ENCODE peak calls at places on chromosome 9, in four cellular contexts. X is HCT116, C is HepG2, B is H1. E is an unnamed sample.

GRCh38 chr9:6272229-6272597 is 56.0 kb upstream of the TPD52L3 start:
- DNase-seq in X (no peak), C (peak), B (no peak), E (no peak)

GRCh38 chr9:91844170-91844569 is 105.9 kb downstream of the ROR2 start:
- DNase-seq in B (no peak), C (no peak), X (no peak), E (no peak)

GRCh38 chr9:133160742-133161541 is 2.8 kb downstream of the GBGT1 start:
- DNase-seq in C (peak), B (no peak), X (peak), E (peak)

GRCh38 chr9:79969383-79969782 is 397.6 kb downstream of the TLE4 start:
- DNase-seq in X (no peak), B (no peak), C (no peak), E (no peak)

GRCh38 chr9:92438900-92439526 is 14.7 kb upstream of the OMD start:
- DNase-seq in B (no peak), X (peak), C (no peak), E (no peak)

GRCh38 chr9:129891519-129891918 is 56.3 kb downstream of the USP20 start:
- DNase-seq in C (no peak), B (no peak), X (no peak), E (no peak)

GRCh38 chr9:123157216-123157615 is 111.2 kb downstream of the STRBP start:
- DNase-seq in B (no peak), C (no peak), X (no peak), E (no peak)

GRCh38 chr9:117374076-117374740 is 40.6 kb downstream of the ASTN2 start:
- DNase-seq in X (no peak), B (no peak), C (no peak), E (no peak)

GRCh38 chr9:98341157-98342102 is 86.0 kb upstream of the TBC1D2 start:
- DNase-seq in X (no peak), C (no peak), B (no peak), E (peak)

GRCh38 chr9:28135571-28135970 is 562.3 kb upstream of the C9orf72 start:
- DNase-seq in X (no peak), C (no peak), B (no peak), E (no peak)

GRCh38 chr9:123089040-123089439 is 55.6 kb downstream of the GPR21 start:
- DNase-seq in X (no peak), C (no peak), B (no peak), E (no peak)

GRCh38 chr9:81560851-81561732 is 128.3 kb downstream of the TLE1 start:
- DNase-seq in C (no peak), B (no peak), X (no peak), E (no peak)

GRCh38 chr9:121924700-121925099 is 168.4 kb downstream of the TTLL11 start:
- DNase-seq in B (no peak), X (no peak), C (no peak), E (no peak)

GRCh38 chr9:69120380-69121154 is 53.5 kb upstream of the TJP2 start:
- DNase-seq in B (peak), X (peak), C (peak), E (no peak)

GRCh38 chr9:127013597-127013996 is 99.0 kb downstream of the RALGPS1 start:
- DNase-seq in C (no peak), B (no peak), X (no peak), E (no peak)

GRCh38 chr9:121568541-121569265 is 69.1 kb upstream of the GGTA1 start:
- DNase-seq in X (no peak), B (no peak), C (no peak), E (no peak)

GRCh38 chr9:114906922-114907571 is 23.3 kb downstream of the TNFSF8 start:
- DNase-seq in B (peak), C (peak), X (peak), E (no peak)

GRCh38 chr9:121499427-121500164 is at the start of gene GGTA1:
- DNase-seq in X (no peak), B (no peak), C (no peak), E (peak)

GRCh38 chr9:111399211-111399739 is 69.3 kb upstream of the OR2K2 start:
- DNase-seq in X (no peak), C (no peak), B (no peak), E (no peak)

GRCh38 chr9:126166291-126166690 is 160.3 kb upstream of the MVB12B start:
- DNase-seq in B (no peak), X (no peak), C (no peak), E (no peak)

GRCh38 chr9:105632807-105633206 is 29.4 kb upstream of the TAL2 start:
- DNase-seq in C (no peak), X (no peak), B (no peak), E (no peak)

GRCh38 chr9:37392272-37392671 is 30.2 kb upstream of the GRHPR start:
- DNase-seq in C (no peak), B (no peak), X (no peak), E (peak)

GRCh38 chr9:125785187-125785840 is 38.1 kb downstream of the PBX3 start:
- DNase-seq in B (no peak), C (peak), X (no peak), E (no peak)

GRCh38 chr9:99628843-99629242 is 192.8 kb upstream of the NR4A3 start:
- DNase-seq in C (no peak), X (no peak), B (no peak), E (no peak)

GRCh38 chr9:33263936-33264472 is 504 bp downstream of the BAG1 start:
- DNase-seq in C (peak), X (no peak), B (no peak), E (no peak)

GRCh38 chr9:37215456-37216229 is 95.3 kb downstream of the ZCCHC7 start:
- DNase-seq in X (no peak), B (no peak), C (no peak), E (no peak)

DNA sequence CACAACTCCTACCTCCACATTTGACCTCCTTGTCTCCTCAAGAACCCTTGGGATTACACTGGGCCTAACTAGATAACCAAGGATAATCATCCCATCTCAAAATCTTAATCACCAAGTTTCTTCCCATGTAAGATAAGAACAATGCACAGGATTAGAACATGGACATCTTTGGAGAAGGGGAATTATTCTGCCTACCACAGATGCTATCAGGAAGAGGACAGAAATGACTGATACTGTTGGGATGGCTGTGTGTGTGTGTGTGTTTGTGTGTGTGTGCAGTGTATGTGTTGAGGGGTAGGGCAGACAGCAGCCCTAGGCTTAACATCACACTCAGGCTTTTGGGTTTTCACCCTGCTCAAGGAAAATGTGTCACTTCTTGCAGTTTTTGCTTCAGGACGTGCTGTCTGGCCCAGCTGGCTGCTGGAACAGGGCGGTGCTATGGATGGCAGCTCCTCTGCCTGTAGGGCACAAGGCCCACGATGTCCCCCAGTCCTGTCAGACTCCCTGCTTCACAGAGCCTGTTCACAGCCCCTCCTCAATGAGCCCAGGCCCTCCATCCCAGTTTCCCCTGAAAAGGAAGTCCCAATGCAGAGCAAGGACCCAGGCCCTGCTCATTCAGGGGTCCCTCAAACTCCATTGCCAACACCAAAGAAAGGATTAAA is 7.7 kb downstream of the CA9 start:
- DNase-seq in X (no peak), B (no peak), C (no peak), E (no peak)
- TF ChIP-seq FOSL1 in X (no peak), B (no peak), C (no peak), E (no peak)

GRCh38 chr9:134412298-134412711 is 86.0 kb downstream of the RXRA start:
- DNase-seq in B (no peak), C (no peak), X (no peak), E (no peak)
- TF ChIP-seq FOSL1 in B (no peak), C (no peak), X (no peak), E (no peak)

DNA sequence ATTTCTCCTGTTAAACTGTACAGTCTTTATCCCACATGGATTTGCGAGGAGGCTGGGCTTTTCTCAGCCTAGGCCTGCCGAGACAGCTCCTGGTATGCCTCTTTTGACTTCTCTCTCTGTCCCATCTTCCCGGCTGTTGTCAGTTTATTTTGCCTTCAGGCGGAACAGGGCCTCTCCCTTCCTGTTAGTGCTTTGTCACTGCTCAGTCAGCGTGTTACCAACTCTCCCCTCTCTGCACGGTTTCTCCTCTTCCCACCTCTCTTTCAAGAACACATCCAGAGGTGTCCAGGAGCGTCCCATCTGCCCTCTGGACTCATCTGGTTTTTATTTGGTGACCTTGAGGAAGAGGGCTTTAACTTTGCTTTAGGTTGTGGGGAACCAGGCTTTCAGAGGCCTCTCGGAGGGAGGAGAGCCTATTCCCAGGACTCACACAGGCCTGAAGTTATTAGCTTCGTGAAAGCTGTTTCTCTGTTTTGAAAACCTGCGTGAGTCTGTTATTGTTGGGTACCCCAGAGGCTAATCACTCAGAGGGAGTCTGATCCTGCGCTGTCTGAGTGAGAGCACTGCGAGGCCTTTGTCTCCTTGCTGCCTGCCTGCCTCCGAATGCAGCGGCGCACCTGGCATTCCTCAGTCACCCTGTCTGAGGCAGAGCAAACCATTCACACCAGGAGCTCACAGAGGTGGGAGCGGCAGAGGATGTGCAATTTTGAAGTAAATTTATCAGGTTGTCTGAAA is 234.4 kb upstream of the MPDZ start:
- DNase-seq in X (no peak), B (no peak), C (no peak), E (no peak)
- TF ChIP-seq FOSL1 in X (no peak), B (no peak), C (no peak), E (no peak)

DNA sequence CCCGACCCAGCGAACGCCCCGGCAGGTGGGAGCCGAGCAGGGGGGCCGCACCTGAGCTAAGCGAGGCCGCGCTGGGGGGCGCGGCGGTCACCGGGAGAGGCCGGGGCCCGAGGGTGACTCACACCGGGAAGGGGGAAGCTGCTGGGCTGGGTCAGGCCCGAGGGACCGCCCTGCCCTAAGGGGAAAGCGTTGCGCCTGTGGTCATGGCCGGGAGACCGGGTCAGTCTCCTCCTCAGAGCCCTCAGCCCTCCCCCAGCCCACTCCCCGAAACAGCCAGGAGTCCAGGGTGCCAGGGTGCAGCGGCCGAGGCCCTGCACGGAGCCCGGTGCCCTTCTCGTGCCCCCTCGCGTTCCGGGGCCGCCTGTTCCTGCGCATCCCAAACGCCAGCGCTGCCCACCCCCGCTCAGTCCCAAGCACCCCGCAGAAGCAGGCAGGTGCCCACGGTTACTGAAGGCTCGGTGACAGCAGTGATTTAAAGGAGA is 658 bp downstream of the NOXA1 start:
- DNase-seq in C (no peak), X (no peak), B (no peak), E (peak)
- TF ChIP-seq FOSL1 in C (peak), X (no peak), B (no peak), E (peak)

GRCh38 chr9:17623965-17624364 is 45.1 kb downstream of the SH3GL2 start:
- DNase-seq in B (no peak), X (no peak), C (no peak), E (no peak)

GRCh38 chr9:17628617-17629016 is 49.8 kb downstream of the SH3GL2 start:
- DNase-seq in B (no peak), C (no peak), X (no peak), E (no peak)

GRCh38 chr9:17622749-17623148 is 43.9 kb downstream of the SH3GL2 start:
- DNase-seq in X (no peak), B (no peak), C (no peak), E (no peak)

GRCh38 chr9:17627641-17628040 is 48.8 kb downstream of the SH3GL2 start:
- DNase-seq in C (no peak), X (no peak), B (no peak), E (no peak)

GRCh38 chr9:17625644-17626388 is 47.0 kb downstream of the SH3GL2 start:
- DNase-seq in X (no peak), B (no peak), C (no peak), E (no peak)
- TF ChIP-seq FOSL1 in X (no peak), B (no peak), C (no peak), E (no peak)

GRCh38 chr9:76883341-76883740 is 22.6 kb downstream of the PRUNE2 start:
- DNase-seq in C (no peak), B (no peak), X (no peak), E (no peak)

GRCh38 chr9:76884823-76885222 is 21.1 kb downstream of the PRUNE2 start:
- DNase-seq in B (no peak), X (no peak), C (no peak), E (no peak)

GRCh38 chr9:76887951-76888350 is 18.0 kb downstream of the PRUNE2 start:
- DNase-seq in X (no peak), C (no peak), B (no peak), E (no peak)

GRCh38 chr9:76886318-76886717 is 19.6 kb downstream of the PRUNE2 start:
- DNase-seq in C (no peak), B (no peak), X (no peak), E (no peak)

DNA sequence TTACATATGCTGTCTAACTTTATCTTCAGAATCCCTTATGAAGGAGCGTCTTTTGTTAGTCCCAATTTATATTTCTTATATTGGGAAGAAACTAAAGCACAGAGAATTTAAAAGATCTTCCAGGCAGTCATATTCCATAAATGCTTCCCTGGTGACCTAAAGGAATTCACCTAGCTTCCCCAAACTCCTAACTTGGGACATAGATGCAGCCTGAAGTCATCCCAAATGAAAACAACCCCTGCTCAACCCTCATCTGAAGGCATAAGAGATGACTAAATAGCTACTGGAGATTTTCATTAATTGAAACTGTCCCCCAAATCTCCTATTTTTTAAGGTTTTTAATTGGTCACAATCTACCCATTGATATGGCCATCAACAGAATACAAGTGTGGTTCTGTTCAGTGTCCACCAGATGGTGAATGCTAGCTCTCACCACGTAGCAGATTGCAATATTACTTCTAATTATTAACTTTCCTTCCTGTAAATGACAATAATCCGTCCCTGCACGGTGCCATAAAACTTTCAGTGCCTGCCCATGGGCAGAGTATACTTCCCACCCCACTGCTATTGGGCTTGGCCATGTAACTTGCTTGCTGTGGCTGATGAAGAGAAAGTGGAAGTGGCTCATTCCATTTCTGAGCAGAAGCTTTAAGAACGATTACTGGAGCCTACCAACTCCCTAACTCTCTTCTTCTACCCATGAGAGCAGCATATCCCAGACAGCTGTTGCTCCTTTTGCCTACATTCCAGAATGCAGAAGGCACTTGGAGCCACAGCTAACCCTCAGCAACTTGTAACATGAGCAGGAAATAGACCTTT is 18.7 kb downstream of the PRUNE2 start:
- DNase-seq in C (no peak), X (no peak), B (no peak), E (no peak)
- TF ChIP-seq FOSL1 in C (no peak), X (no peak), B (no peak), E (no peak)

GRCh38 chr9:136614372-136614922 is 48.3 kb upstream of the EGFL7 start:
- DNase-seq in B (no peak), X (no peak), C (no peak), E (peak)
- TF ChIP-seq FOSL1 in B (no peak), X (no peak), C (no peak), E (peak)

GRCh38 chr9:90219548-90220118 is 423.0 kb downstream of the DIRAS2 start:
- DNase-seq in B (peak), X (no peak), C (peak), E (peak)
- TF ChIP-seq FOSL1 in B (no peak), X (no peak), C (no peak), E (no peak)